ENCODE peak calls at places on chromosome 13, in four cellular contexts. A is fibroblast of lung, W is astrocyte, M is PC-3. Y is an unnamed sample.

GRCh38 chr13:43848250-43848649 is 31.3 kb downstream of the CCDC122 start:
- DNase-seq in A (peak; percentile 85), W (peak; percentile 84), M (peak; percentile 13), Y (no peak)

GRCh38 chr13:27696731-27697130 is 75.0 kb downstream of the POLR1D start:
- DNase-seq in A (no peak), W (no peak), M (no peak), Y (no peak)

GRCh38 chr13:47215741-47216140 is 318.9 kb upstream of the HTR2A start:
- DNase-seq in A (peak; percentile 96), W (peak; percentile 94), M (peak; percentile 86), Y (peak; percentile 55)

GRCh38 chr13:32905063-32905863 is 111.0 kb upstream of the KL start:
- DNase-seq in A (peak; percentile 87), W (peak; percentile 86), M (peak; percentile 20), Y (no peak)

GRCh38 chr13:101416181-101417042 is at the start of gene NALCN:
- DNase-seq in A (peak; percentile 30), W (peak; percentile 14), M (peak; percentile 39), Y (peak; percentile 78)

GRCh38 chr13:112842343-112842856 is 126.6 kb upstream of the MCF2L start:
- DNase-seq in A (peak; percentile 33), W (peak; percentile 20), M (no peak), Y (peak; percentile 68)

GRCh38 chr13:21987793-21988192 is 316.9 kb downstream of the FGF9 start:
- DNase-seq in A (no peak), W (no peak), M (no peak), Y (no peak)

GRCh38 chr13:50911937-50912624 is 2.5 kb downstream of the RNASEH2B start:
- DNase-seq in A (peak; percentile 88), W (peak; percentile 79), M (peak; percentile 86), Y (peak; percentile 97)

GRCh38 chr13:94243551-94243950 is 235.9 kb downstream of the DCT start:
- DNase-seq in A (peak; percentile 41), W (peak; percentile 33), M (no peak), Y (no peak)

GRCh38 chr13:37446503-37446902 is 152.1 kb downstream of the POSTN start:
- DNase-seq in A (peak; percentile 98), W (peak; percentile 98), M (peak; percentile 5), Y (no peak)

GRCh38 chr13:101985321-101985720 is 416.5 kb downstream of the FGF14 start:
- DNase-seq in A (peak; percentile 20), W (peak; percentile 14), M (no peak), Y (no peak)

GRCh38 chr13:112170823-112171569 is 104.0 kb downstream of the SOX1 start:
- DNase-seq in A (no peak), W (no peak), M (no peak), Y (peak; percentile 30)

GRCh38 chr13:106318941-106319411 is 216.5 kb downstream of the EFNB2 start:
- DNase-seq in A (peak; percentile 98), W (peak; percentile 98), M (peak; percentile 84), Y (peak; percentile 64)

GRCh38 chr13:109684836-109685602 is 101.4 kb downstream of the IRS2 start:
- DNase-seq in A (peak; percentile 41), W (no peak), M (peak; percentile 82), Y (no peak)

GRCh38 chr13:51419015-51419636 is 33.7 kb downstream of the INTS6 start:
- DNase-seq in A (no peak), W (no peak), M (no peak), Y (no peak)

GRCh38 chr13:88042489-88042888 is 371.3 kb downstream of the SLITRK5 start:
- DNase-seq in A (peak; percentile 66), W (peak; percentile 55), M (peak; percentile 6), Y (no peak)

GRCh38 chr13:76882431-76882830 is 3.8 kb downstream of the KCTD12 start:
- DNase-seq in A (peak; percentile 33), W (peak; percentile 23), M (no peak), Y (no peak)

GRCh38 chr13:100881291-100881864 is 206.8 kb upstream of the TMTC4 start:
- DNase-seq in A (no peak), W (no peak), M (no peak), Y (no peak)

GRCh38 chr13:32941368-32941767 is 74.9 kb upstream of the KL start:
- DNase-seq in A (no peak), W (no peak), M (no peak), Y (no peak)

GRCh38 chr13:71290963-71291937 is 575.8 kb downstream of the DACH1 start:
- DNase-seq in A (peak; percentile 2), W (no peak), M (peak; percentile 71), Y (no peak)

GRCh38 chr13:103537616-103538015 is 471.4 kb upstream of the SLC10A2 start:
- DNase-seq in A (no peak), W (no peak), M (no peak), Y (no peak)

GRCh38 chr13:55497486-55497885 is 1643.2 kb upstream of the PRR20A start:
- DNase-seq in A (no peak), W (no peak), M (no peak), Y (peak; percentile 48)

GRCh38 chr13:60990032-60990733 is 425.5 kb downstream of the PCDH20 start:
- DNase-seq in A (no peak), W (no peak), M (peak; percentile 56), Y (peak; percentile 63)

GRCh38 chr13:91381371-91381770 is 17.1 kb upstream of the GPC5 start:
- DNase-seq in A (peak; percentile 28), W (peak; percentile 12), M (peak; percentile 26), Y (no peak)

GRCh38 chr13:98182153-98182552 is 5.1 kb upstream of the RNF113B start:
- DNase-seq in A (no peak), W (no peak), M (no peak), Y (no peak)

GRCh38 chr13:51995677-51996551 is 15.3 kb downstream of the ATP7B start:
- DNase-seq in A (peak; percentile 35), W (peak; percentile 18), M (no peak), Y (peak; percentile 60)

GRCh38 chr13:75792526-75793187 is 156.5 kb downstream of the LMO7 start:
- DNase-seq in A (peak; percentile 69), W (peak; percentile 56), M (no peak), Y (no peak)

GRCh38 chr13:113848431-113849260 is 15.2 kb downstream of the GAS6 start:
- DNase-seq in A (no peak), W (no peak), M (peak; percentile 20), Y (peak; percentile 74)

GRCh38 chr13:27820524-27821482 is 28.5 kb downstream of the GSX1 start:
- DNase-seq in A (no peak), W (no peak), M (no peak), Y (peak; percentile 64)

GRCh38 chr13:110812111-110812868 is 98.8 kb downstream of the ING1 start:
- DNase-seq in A (peak; percentile 25), W (peak; percentile 9), M (no peak), Y (peak; percentile 66)

GRCh38 chr13:86591862-86592261 is 792.6 kb upstream of the SLITRK6 start:
- DNase-seq in A (peak; percentile 2), W (no peak), M (peak; percentile 3), Y (no peak)

GRCh38 chr13:73259061-73259908 is 200.5 kb downstream of the KLF5 start:
- DNase-seq in A (peak; percentile 59), W (peak; percentile 65), M (no peak), Y (peak; percentile 64)

GRCh38 chr13:61778531-61778930 is 362.9 kb upstream of the PCDH20 start:
- DNase-seq in A (no peak), W (no peak), M (no peak), Y (no peak)

GRCh38 chr13:111079375-111079774 is 35.7 kb upstream of the ARHGEF7 start:
- DNase-seq in A (no peak), W (no peak), M (no peak), Y (no peak)

GRCh38 chr13:40666905-40667621 is 622 bp upstream of the FOXO1 start:
- DNase-seq in A (no peak), W (no peak), M (peak; percentile 16), Y (peak; percentile 86)

GRCh38 chr13:27595055-27595811 is 25.1 kb downstream of the LNX2 start:
- DNase-seq in A (no peak), W (no peak), M (no peak), Y (no peak)

GRCh38 chr13:33611016-33611805 is 206.7 kb upstream of the RFC3 start:
- DNase-seq in A (peak; percentile 85), W (peak; percentile 78), M (no peak), Y (no peak)

GRCh38 chr13:114026128-114026880 is 52.4 kb upstream of the C13orf46 start:
- DNase-seq in A (no peak), W (no peak), M (no peak), Y (no peak)

GRCh38 chr13:113224486-113224885 is 15.1 kb downstream of the CUL4A start:
- DNase-seq in A (no peak), W (no peak), M (no peak), Y (no peak)

GRCh38 chr13:99311748-99312492 is 4.7 kb upstream of the GPR183 start:
- DNase-seq in A (no peak), W (no peak), M (no peak), Y (no peak)
- H3K9ac ChIP-seq in A (no peak overlapping the region), W (no peak overlapping the region), M (no peak overlapping the region), Y (no peak overlapping the region)

GRCh38 chr13:28819748-28820098 is 416 bp upstream of the MTUS2 start:
- DNase-seq in A (peak; percentile 30), W (peak; percentile 12), M (peak; percentile 23), Y (peak; percentile 92)

GRCh38 chr13:28822161-28822560 is 2.0 kb downstream of the MTUS2 start:
- DNase-seq in A (no peak), W (no peak), M (no peak), Y (no peak)

GRCh38 chr13:28820099-28821051 is at the start of gene MTUS2:
- DNase-seq in A (no peak), W (no peak), M (no peak), Y (peak; percentile 83)

GRCh38 chr13:28826368-28826767 is 6.2 kb downstream of the MTUS2 start:
- DNase-seq in A (no peak), W (no peak), M (no peak), Y (no peak)

DNA sequence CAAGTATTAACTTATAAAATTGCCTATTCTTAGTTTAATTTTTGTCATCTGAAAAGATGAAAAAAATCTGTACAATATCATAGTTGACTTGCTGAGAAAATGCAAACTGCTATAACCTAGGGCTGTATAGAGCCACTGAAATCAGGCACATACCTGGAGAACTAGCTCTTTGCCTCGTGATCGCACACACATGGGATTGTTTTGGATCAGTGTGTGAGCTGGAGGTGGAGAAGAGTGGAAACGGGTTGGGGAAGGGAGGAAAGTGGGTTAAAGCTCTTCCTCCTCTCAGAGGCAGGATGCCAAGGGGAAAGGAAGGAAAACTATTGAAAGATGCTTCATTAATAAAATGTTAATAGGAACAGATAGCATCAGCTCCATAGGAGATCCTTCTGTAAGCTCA is 2.7 kb downstream of the MTUS2 start:
- DNase-seq in A (no peak), W (no peak), M (no peak), Y (no peak)
- H3K4me3 ChIP-seq in A (no peak overlapping the region), W (no peak overlapping the region), M (no peak overlapping the region), Y (no peak overlapping the region)

GRCh38 chr13:26378116-26378515 is 124.2 kb downstream of the CDK8 start:
- DNase-seq in A (no peak), W (no peak), M (no peak), Y (no peak)

GRCh38 chr13:26376430-26376829 is 122.5 kb downstream of the CDK8 start:
- DNase-seq in A (no peak), W (no peak), M (no peak), Y (no peak)

GRCh38 chr13:26379831-26380230 is 125.9 kb downstream of the CDK8 start:
- DNase-seq in A (no peak), W (no peak), M (no peak), Y (no peak)

GRCh38 chr13:26380930-26381329 is 127.0 kb downstream of the CDK8 start:
- DNase-seq in A (no peak), W (no peak), M (no peak), Y (no peak)

GRCh38 chr13:26377038-26377437 is 123.1 kb downstream of the CDK8 start:
- DNase-seq in A (peak; percentile 1), W (no peak), M (peak; percentile 44), Y (peak; percentile 81)
- TF ChIP-seq CTCF in A (peak; percentile 47), W (peak; percentile 18), M (peak; percentile 58), Y (peak; percentile 86)

GRCh38 chr13:49400755-49401659 is 42.9 kb downstream of the CAB39L start:
- DNase-seq in A (peak; percentile 45), W (peak; percentile 38), M (peak; percentile 31), Y (no peak)
- H3K9ac ChIP-seq in A (no peak overlapping the region), W (no peak overlapping the region), M (no peak overlapping the region), Y (no peak overlapping the region)

Y was measured in endodermal cell.